ENCODE peak calls at places on chromosomes 13 and 19, in six cellular contexts. R is body of pancreas, P is psoas muscle, F is endothelial cell of umbilical vein, D is H9, J is thoracic aorta. Y is an unnamed sample.

GRCh38 chr13:28558126-28558525 is 63.2 kb upstream of the FLT1 start:
- DNase-seq in D (no peak), R (no peak), J (no peak), F (peak), P (no peak), Y (no peak)

GRCh38 chr19:13339869-13340268 is 166.4 kb downstream of the CACNA1A start:
- DNase-seq in F (no peak), R (no peak), D (no peak), J (no peak), P (no peak), Y (no peak)

GRCh38 chr19:57056972-57057371 is 62.8 kb upstream of the USP29 start:
- DNase-seq in D (no peak), P (peak), J (no peak), F (no peak), R (no peak), Y (no peak)

GRCh38 chr13:30685320-30685859 is 50.0 kb upstream of the ALOX5AP start:
- DNase-seq in F (no peak), P (no peak), D (no peak), R (no peak), J (no peak), Y (no peak)

GRCh38 chr19:49506575-49507105 is 5.8 kb upstream of the FCGRT start:
- DNase-seq in D (peak), P (peak), J (no peak), R (peak), F (peak), Y (no peak)

GRCh38 chr19:51440846-51441409 is 17.3 kb downstream of the SIGLEC8 start:
- DNase-seq in J (no peak), D (no peak), P (no peak), R (no peak), F (no peak), Y (no peak)

GRCh38 chr19:31810536-31811109 is 461.4 kb upstream of the TSHZ3 start:
- DNase-seq in F (no peak), D (no peak), P (no peak), J (no peak), R (no peak), Y (no peak)

GRCh38 chr19:46043519-46043918 is 2.7 kb upstream of the IGFL4 start:
- DNase-seq in J (no peak), F (no peak), R (no peak), P (no peak), D (no peak), Y (no peak)

GRCh38 chr13:60165391-60166099 is 1.8 kb upstream of the DIAPH3 start:
- DNase-seq in R (peak), J (no peak), D (no peak), F (no peak), P (no peak), Y (no peak)

GRCh38 chr19:3046621-3047306 is 15.5 kb downstream of the TLE5 start:
- DNase-seq in D (peak), R (peak), P (no peak), F (no peak), J (no peak), Y (no peak)

GRCh38 chr19:12133069-12133468 is 7.1 kb downstream of the ZNF20 start:
- DNase-seq in J (no peak), F (no peak), D (no peak), R (no peak), P (no peak), Y (no peak)

GRCh38 chr19:18846862-18847515 is 15.2 kb downstream of the UPF1 start:
- DNase-seq in J (no peak), F (peak), D (peak), P (peak), R (peak), Y (peak)

GRCh38 chr19:11152318-11153062 is 3.1 kb downstream of the SPC24 start:
- DNase-seq in P (peak), F (peak), R (peak), D (no peak), J (no peak), Y (no peak)

GRCh38 chr13:51397262-51397933 is 55.4 kb downstream of the INTS6 start:
- DNase-seq in R (peak), F (no peak), D (no peak), J (peak), P (no peak), Y (no peak)

GRCh38 chr13:51394724-51395123 is 55.2 kb downstream of the SERPINE3 start:
- DNase-seq in R (no peak), F (no peak), J (no peak), D (no peak), P (no peak), Y (no peak)

GRCh38 chr13:51396352-51396751 is 56.5 kb downstream of the INTS6 start:
- DNase-seq in F (no peak), R (no peak), J (no peak), P (no peak), D (no peak), Y (no peak)
- H3K27ac ChIP-seq in F (no peak), R (peak), J (no peak), P (peak), D (no peak), Y (no peak)

DNA sequence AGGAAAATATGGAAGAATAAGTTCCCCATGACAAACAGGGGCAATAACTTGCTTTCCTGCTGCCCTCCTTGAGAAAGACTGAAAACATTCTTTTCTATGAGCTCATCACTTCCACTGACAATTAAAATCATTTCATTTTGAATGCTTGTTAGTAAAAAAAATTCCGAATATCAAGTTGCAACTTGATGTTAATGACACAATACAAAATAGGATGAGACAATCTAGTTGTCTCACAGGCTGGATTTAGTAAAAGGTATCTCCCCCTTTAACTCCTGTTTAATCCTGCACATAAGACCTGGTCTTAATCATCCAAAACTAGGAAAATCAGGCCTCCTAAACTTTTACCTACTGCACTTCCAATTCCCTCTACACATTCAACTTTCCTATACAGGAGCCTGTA is 24.7 kb downstream of the IRS2 start:
- DNase-seq in D (no peak), P (no peak), J (no peak), F (no peak), R (no peak), Y (no peak)
- H3K27ac ChIP-seq in D (no peak), P (no peak), J (no peak), F (no peak), R (no peak), Y (no peak)

GRCh38 chr19:610801-611505 is 21.3 kb downstream of the HCN2 start:
- DNase-seq in F (no peak), R (peak), D (no peak), J (no peak), P (peak), Y (no peak)

GRCh38 chr19:610071-610800 is 20.6 kb downstream of the HCN2 start:
- DNase-seq in D (no peak), P (no peak), J (no peak), F (no peak), R (no peak), Y (no peak)

GRCh38 chr19:607301-608154 is 17.8 kb downstream of the HCN2 start:
- DNase-seq in J (no peak), D (no peak), R (no peak), P (no peak), F (no peak), Y (no peak)

GRCh38 chr19:608155-609000 is 18.7 kb downstream of the HCN2 start:
- DNase-seq in D (no peak), R (no peak), F (no peak), P (no peak), J (no peak), Y (no peak)

GRCh38 chr19:609001-609340 is 19.3 kb downstream of the HCN2 start:
- DNase-seq in F (no peak), P (peak), R (no peak), D (no peak), J (no peak), Y (peak)
- H3K27ac ChIP-seq in F (peak), P (no peak), R (no peak), D (no peak), J (no peak), Y (peak)

DNA sequence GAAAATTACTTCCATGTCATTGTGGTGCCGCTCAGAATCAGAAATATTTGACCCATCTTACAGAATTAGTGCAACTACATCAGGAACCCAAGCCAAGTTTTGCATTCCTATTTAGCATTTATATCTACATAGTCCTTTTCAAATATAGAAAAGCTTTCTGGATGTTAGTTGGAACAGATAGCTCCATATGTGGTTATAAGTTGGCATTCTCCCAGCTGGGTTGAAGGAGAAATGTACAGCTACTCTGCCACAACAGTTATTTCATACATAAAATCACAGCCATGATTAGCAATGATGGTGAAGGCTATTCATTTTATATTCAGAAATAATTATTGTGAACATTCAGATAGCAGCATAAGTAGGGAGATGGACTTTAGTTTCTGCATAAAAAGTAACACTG is 28.2 kb downstream of the HPN start:
- DNase-seq in P (no peak), J (no peak), D (no peak), F (no peak), R (no peak), Y (no peak)
- H3K27ac ChIP-seq in P (no peak), J (no peak), D (no peak), F (no peak), R (no peak), Y (no peak)

DNA sequence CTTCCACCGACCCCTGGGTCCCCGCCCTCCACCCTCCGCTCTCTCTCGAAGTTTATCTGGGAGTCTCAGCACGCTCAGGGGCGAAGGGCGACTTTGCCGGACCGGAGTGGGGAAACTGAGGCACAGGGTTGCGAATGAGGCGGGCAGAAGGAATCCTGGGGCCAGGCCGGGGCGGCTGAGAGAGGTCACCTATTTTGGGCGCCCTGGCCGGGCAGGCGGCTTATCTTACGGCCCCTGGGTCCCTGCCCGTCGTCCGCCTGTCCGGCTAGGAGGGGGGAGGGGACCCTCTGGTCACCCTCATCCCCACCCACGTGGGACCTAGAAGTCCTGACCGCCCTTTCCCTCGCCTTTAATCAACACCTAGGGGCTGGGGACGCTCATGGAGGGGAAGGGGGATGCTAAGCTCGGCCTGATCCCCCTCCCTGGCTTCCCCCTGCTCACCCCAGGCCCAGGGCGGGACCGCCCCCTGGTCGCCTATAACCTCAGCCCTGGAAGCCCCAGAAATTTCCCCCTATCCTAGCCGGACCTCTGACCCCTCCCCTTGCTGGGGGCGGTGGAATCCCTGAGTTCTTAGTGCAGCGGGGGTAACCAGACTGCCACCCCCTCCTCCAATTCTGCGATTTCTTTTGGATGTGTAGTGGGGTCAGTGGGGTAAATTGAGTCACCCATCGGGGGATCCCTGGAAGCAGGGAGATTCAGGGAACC is 556 bp downstream of the TRIP10 start:
- DNase-seq in D (peak), J (no peak), F (peak), P (peak), R (peak), Y (no peak)
- H3K27ac ChIP-seq in D (no peak), J (peak), F (peak), P (peak), R (peak), Y (peak)

DNA sequence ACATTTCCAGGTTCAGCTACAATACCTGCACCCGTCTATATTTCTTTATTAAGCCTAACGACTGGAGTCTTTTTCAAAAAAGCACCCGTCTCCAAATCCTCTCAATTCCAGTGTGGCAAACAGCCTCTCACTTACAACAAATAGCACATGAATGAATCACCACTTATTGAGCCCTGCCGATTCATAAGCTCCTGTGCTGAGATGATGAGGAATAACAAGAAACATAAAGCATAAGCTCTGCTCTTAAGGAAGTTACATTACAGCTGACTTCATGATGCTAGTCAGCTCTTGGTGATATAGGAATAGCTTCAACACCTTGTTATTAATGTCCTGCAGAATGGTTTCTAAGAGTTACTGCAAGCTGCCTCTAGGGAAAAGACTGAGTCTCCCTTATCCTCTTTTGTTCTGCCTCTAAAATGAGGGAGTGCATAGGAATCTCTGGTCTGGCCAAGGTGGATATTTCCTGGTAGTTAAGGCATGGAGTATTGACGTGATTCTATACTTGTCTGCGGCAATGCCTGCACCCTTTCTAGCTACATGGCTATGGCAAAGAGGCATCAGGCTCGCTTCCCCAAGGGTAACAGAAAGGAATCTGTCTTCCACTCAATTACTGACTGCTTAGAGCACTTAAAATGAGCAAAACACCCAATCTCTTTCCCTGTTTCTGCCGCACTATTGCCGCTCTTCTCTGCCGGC is 195.7 kb downstream of the KLF12 start:
- DNase-seq in J (no peak), P (no peak), R (no peak), D (no peak), F (peak), Y (no peak)
- H3K27ac ChIP-seq in J (no peak), P (no peak), R (no peak), D (no peak), F (peak), Y (no peak)

GRCh38 chr13:23752111-23753001 is 136.8 kb downstream of the MIPEP start:
- DNase-seq in P (no peak), R (no peak), F (no peak), D (no peak), J (no peak), Y (no peak)
- H3K27ac ChIP-seq in P (no peak), R (no peak), F (no peak), D (no peak), J (no peak), Y (no peak)

GRCh38 chr19:17770613-17771012 is 19.3 kb downstream of the FCHO1 start:
- DNase-seq in R (no peak), P (no peak), D (no peak), J (no peak), F (no peak), Y (no peak)

GRCh38 chr19:17767559-17767958 is 16.3 kb downstream of the FCHO1 start:
- DNase-seq in D (no peak), P (no peak), J (no peak), R (no peak), F (no peak), Y (no peak)

GRCh38 chr19:17775991-17776803 is 18.7 kb upstream of the B3GNT3 start:
- DNase-seq in R (no peak), D (no peak), F (no peak), P (no peak), J (no peak), Y (no peak)

GRCh38 chr19:17775245-17775927 is 19.6 kb upstream of the B3GNT3 start:
- DNase-seq in J (no peak), F (peak), D (peak), P (no peak), R (peak), Y (no peak)

GRCh38 chr19:17772172-17772571 is 20.9 kb downstream of the FCHO1 start:
- DNase-seq in R (no peak), J (no peak), P (no peak), F (no peak), D (no peak), Y (no peak)
- H3K27ac ChIP-seq in R (no peak), J (no peak), P (no peak), F (no peak), D (no peak), Y (no peak)

GRCh38 chr19:16771618-16772017 is 52.0 kb downstream of the NWD1 start:
- DNase-seq in D (peak), F (peak), P (peak), J (peak), R (peak), Y (peak)
- H3K27ac ChIP-seq in D (no peak), F (no peak), P (no peak), J (no peak), R (no peak), Y (no peak)

Y was measured in caudate nucleus.